ENCODE peak calls at places on chromosomes 3 and 15, in eight cellular contexts. X is HepG2, R is body of pancreas, S is IMR-90, F is adrenal gland, Y is stomach, W is lower leg skin, G is breast epithelium. Z is an unnamed sample.

GRCh38 chr3:13705702-13706280 is 156.9 kb downstream of the FBLN2 start:
- DNase-seq in X (no peak), R (no peak), S (no peak), F (no peak), Y (peak), W (no peak), G (peak), Z (no peak)

GRCh38 chr15:40038654-40039543 is at the start of gene SRP14:
- DNase-seq in X (peak), R (peak), S (peak), F (peak), Y (peak), W (peak), G (peak), Z (peak)

GRCh38 chr15:65106011-65106590 is 8.9 kb downstream of the UBAP1L start:
- DNase-seq in X (no peak), R (no peak), S (no peak), F (no peak), Y (no peak), W (no peak), G (no peak), Z (no peak)

GRCh38 chr3:31066999-31067398 is 172.5 kb upstream of the GADL1 start:
- DNase-seq in X (no peak), R (no peak), S (peak), F (peak), Y (no peak), W (peak), G (no peak), Z (no peak)

GRCh38 chr15:60551781-60552161 is 72.8 kb upstream of the ICE2 start:
- DNase-seq in X (no peak), R (no peak), S (no peak), F (no peak), Y (no peak), W (no peak), G (no peak), Z (no peak)

GRCh38 chr3:53044371-53045106 is 1.3 kb downstream of the SFMBT1 start:
- DNase-seq in X (no peak), R (no peak), S (peak), F (peak), Y (peak), W (no peak), G (no peak), Z (peak)

GRCh38 chr15:76866716-76867321 is 38.3 kb downstream of the SCAPER start:
- DNase-seq in X (peak), R (no peak), S (peak), F (no peak), Y (no peak), W (no peak), G (no peak), Z (peak)

GRCh38 chr3:149860881-149861280 is 47.9 kb downstream of the RNF13 start:
- DNase-seq in X (no peak), R (no peak), S (no peak), F (no peak), Y (no peak), W (no peak), G (no peak), Z (no peak)

GRCh38 chr3:15102256-15102655 is 3.3 kb upstream of the RBSN start:
- DNase-seq in X (no peak), R (peak), S (no peak), F (peak), Y (peak), W (peak), G (peak), Z (no peak)

GRCh38 chr3:2097641-2098191 is 950 bp upstream of the CNTN4 start:
- DNase-seq in X (no peak), R (no peak), S (no peak), F (no peak), Y (no peak), W (no peak), G (no peak), Z (no peak)

GRCh38 chr15:52114656-52115055 is 2.1 kb upstream of the BCL2L10 start:
- DNase-seq in X (no peak), R (no peak), S (no peak), F (no peak), Y (no peak), W (no peak), G (no peak), Z (no peak)

GRCh38 chr3:58010562-58010961 is 2.3 kb downstream of the FLNB start:
- DNase-seq in X (no peak), R (no peak), S (peak), F (no peak), Y (no peak), W (no peak), G (no peak), Z (no peak)
- H3K4me3 ChIP-seq in X (peak), R (no peak), S (peak), F (peak), Y (peak), W (no peak), G (peak), Z (no peak)

GRCh38 chr3:113948015-113948917 is 453 bp downstream of the ZDHHC23 start:
- DNase-seq in X (peak), R (peak), S (no peak), F (no peak), Y (peak), W (no peak), G (no peak), Z (peak)
- TF ChIP-seq POLR2A in X (no peak), R (peak), S (no peak), F (no peak), Y (no peak), W (no peak), G (no peak), Z (no peak)

DNA sequence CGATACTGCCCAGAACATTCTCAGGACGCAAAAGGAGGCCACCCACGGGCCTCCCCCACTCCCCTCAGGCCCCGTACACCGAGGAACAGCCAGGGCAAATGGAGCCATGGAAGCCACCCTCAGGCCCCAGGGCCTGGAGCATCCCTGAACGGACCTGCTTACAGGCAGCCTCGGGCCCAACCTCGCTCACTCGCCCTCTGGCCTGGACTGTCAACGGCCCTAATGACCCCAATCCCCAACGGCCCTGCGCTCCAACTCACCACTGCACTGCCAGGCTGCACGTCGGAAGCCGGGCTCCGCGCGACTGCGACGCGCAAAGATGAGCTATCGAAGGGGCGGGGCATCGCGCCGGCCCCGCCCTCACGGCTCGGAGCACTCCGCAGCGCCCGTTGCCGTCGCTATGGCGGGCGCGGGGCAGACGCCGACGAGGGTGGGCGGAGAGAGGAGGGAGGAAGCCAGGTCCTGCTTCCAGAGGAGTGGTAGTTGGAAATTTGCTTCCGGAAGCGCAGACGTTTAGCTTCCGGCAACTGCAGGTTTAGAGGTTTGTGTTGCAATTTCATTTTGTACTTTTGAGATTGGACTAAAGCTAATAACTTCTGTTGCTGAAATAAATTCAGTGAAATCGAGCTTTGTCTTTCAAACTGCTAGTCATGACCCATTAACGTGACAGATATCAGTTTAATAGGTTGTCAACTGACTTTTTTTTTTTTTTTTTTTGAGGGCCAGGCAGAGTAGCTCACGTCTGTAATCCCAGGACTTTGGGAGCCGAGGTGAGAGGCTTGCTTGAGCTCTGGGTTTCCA is at the start of gene SKIC8:
- DNase-seq in X (peak), R (peak), S (peak), F (peak), Y (peak), W (peak), G (peak), Z (peak)
- TF ChIP-seq CTCF in X (no peak), R (no peak), S (no peak), F (no peak), Y (no peak), W (no peak), G (no peak), Z (no peak)

GRCh38 chr3:18135083-18135814 is 289.9 kb downstream of the SATB1 start:
- DNase-seq in X (no peak), R (no peak), S (peak), F (no peak), Y (no peak), W (no peak), G (no peak), Z (no peak)

GRCh38 chr3:18137958-18138357 is 287.2 kb downstream of the SATB1 start:
- DNase-seq in X (no peak), R (no peak), S (no peak), F (no peak), Y (no peak), W (no peak), G (no peak), Z (no peak)

GRCh38 chr3:18134386-18135082 is 290.6 kb downstream of the SATB1 start:
- DNase-seq in X (no peak), R (no peak), S (peak), F (no peak), Y (no peak), W (no peak), G (no peak), Z (no peak)
- H3K4me3 ChIP-seq in X (no peak), R (no peak), S (no peak), F (no peak), Y (no peak), W (no peak), G (no peak), Z (no peak)

GRCh38 chr3:156400735-156401134 is 154.2 kb downstream of the SSR3 start:
- DNase-seq in X (no peak), R (no peak), S (no peak), F (no peak), Y (no peak), W (no peak), G (no peak), Z (no peak)
- TF ChIP-seq POLR2A in X (no peak), R (no peak), S (no peak), F (no peak), Y (no peak), W (no peak), G (no peak), Z (no peak)

GRCh38 chr15:43132830-43133428 is 457 bp upstream of the TMEM62 start:
- DNase-seq in X (no peak), R (no peak), S (no peak), F (no peak), Y (peak), W (no peak), G (no peak), Z (no peak)

GRCh38 chr15:43135351-43135750 is 2.0 kb downstream of the TMEM62 start:
- DNase-seq in X (no peak), R (no peak), S (no peak), F (no peak), Y (no peak), W (no peak), G (no peak), Z (no peak)

GRCh38 chr15:43127752-43128151 is 5.6 kb upstream of the TMEM62 start:
- DNase-seq in X (peak), R (no peak), S (no peak), F (no peak), Y (no peak), W (no peak), G (no peak), Z (no peak)

GRCh38 chr15:43134157-43134637 is 811 bp downstream of the TMEM62 start:
- DNase-seq in X (no peak), R (no peak), S (no peak), F (no peak), Y (no peak), W (no peak), G (no peak), Z (no peak)

DNA sequence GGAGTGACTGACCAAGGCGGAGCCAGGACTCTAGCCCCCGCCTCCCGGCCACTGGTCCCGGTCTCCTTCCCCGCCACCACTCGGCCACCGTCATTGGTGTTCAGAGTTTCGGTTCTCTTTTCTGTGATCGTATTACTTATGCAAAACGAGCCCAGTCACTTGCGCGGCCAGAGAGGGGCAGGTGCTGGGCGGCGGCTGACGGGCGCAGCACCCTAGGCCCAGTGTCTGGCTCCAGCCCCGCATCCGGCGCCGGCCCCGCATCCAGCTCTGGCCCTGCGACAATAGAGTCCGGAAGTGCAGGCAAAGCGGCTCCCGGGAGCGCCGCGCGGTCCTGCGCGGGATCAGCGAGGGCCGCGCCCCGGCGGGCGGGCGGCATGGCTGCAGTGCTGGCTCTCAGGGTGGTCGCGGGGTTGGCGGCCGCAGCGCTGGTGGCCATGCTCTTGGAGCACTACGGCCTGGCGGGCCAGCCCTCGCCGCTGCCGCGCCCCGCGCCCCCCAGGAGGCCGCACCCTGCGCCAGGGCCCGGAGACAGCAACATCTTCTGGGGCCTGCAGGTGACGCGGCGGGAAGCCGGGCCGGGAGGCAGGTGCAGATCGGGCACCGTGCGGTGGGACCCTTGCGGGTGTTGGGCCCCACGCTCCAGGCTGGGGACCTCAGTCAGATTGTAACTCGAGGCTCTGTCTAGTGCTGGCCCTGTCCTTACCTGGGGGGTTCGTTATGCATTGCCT is at the start of gene TMEM62:
- DNase-seq in X (peak), R (peak), S (peak), F (peak), Y (peak), W (peak), G (peak), Z (peak)
- TF ChIP-seq CTCF in X (no peak), R (peak), S (no peak), F (no peak), Y (no peak), W (no peak), G (no peak), Z (no peak)

DNA sequence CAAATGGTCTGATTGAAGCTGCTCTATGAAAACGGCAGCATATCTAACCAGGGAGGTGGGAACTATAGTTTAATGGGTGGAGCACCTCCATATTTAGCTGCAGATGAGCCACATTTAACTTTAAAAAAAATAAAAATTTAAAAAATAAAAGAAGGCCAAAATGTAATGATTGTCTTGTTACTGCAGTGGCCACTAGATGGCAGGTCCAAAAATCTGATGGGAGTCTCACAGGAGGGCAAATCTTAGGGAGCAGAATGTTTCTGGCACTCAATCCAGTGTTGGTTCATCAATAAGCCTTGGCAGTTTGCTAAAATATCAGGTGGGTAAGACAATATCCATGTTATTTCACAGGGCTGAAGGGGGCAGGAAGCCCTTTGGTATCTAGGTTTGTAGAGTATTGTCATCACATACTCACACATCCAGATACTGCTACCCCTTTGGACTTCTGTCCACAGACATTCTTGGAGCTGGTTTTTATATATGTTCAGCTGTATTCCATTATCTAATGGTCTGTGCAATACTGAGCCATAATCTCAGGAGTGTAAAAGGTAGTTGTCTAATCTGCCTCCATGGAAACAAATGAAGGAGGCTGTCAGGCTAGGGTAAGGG is 233.3 kb downstream of the TIGIT start:
- DNase-seq in X (peak), R (no peak), S (peak), F (no peak), Y (no peak), W (no peak), G (no peak), Z (no peak)
- H3K4me3 ChIP-seq in X (no peak), R (no peak), S (no peak), F (no peak), Y (no peak), W (no peak), G (no peak), Z (no peak)

GRCh38 chr3:51941447-51941797 is 282 bp downstream of the RRP9 start:
- DNase-seq in X (no peak), R (no peak), S (no peak), F (no peak), Y (no peak), W (peak), G (no peak), Z (no peak)

GRCh38 chr3:51944541-51945021 is 2.4 kb downstream of the PARP3 start:
- DNase-seq in X (no peak), R (no peak), S (no peak), F (peak), Y (no peak), W (no peak), G (no peak), Z (no peak)

GRCh38 chr3:51943451-51944391 is 1.6 kb downstream of the PARP3 start:
- DNase-seq in X (no peak), R (peak), S (no peak), F (peak), Y (no peak), W (no peak), G (no peak), Z (no peak)

GRCh38 chr3:51941798-51942602 is at the start of the genes PARP3 and RRP9:
- DNase-seq in X (peak), R (peak), S (peak), F (peak), Y (peak), W (peak), G (peak), Z (peak)

GRCh38 chr3:51942603-51943450 is 664 bp downstream of the PARP3 start:
- DNase-seq in X (peak), R (peak), S (peak), F (peak), Y (peak), W (peak), G (no peak), Z (peak)
- TF ChIP-seq POLR2A in X (no peak), R (no peak), S (no peak), F (no peak), Y (no peak), W (no peak), G (no peak), Z (no peak)

GRCh38 chr3:197942956-197943556 is 6.9 kb upstream of the RPL35A start:
- DNase-seq in X (no peak), R (no peak), S (peak), F (no peak), Y (no peak), W (no peak), G (no peak), Z (peak)
- TF ChIP-seq CTCF in X (peak), R (peak), S (peak), F (peak), Y (peak), W (no peak), G (peak), Z (peak)